ENCODE peak calls at places on chromosomes 12 and 14, in five cellular contexts. G is mesothelial cell of epicardium, F is H9, V is GM20000, H is heart right ventricle. C is an unnamed sample.

GRCh38 chr12:104589215-104589614 is 132.5 kb downstream of the CHST11 start:
- DNase-seq in V (no peak), G (no peak), H (no peak), F (no peak), C (no peak)

GRCh38 chr12:53949631-53950440 is 4.9 kb upstream of the HOXC12 start:
- DNase-seq in G (no peak), V (no peak), F (peak; percentile 72), H (no peak), C (no peak)

GRCh38 chr14:102902086-102902485 is 20.4 kb upstream of the AMN start:
- DNase-seq in V (peak; percentile 65), F (no peak), H (no peak), G (no peak), C (no peak)

GRCh38 chr14:88422036-88422435 is 36.6 kb downstream of the SPATA7 start:
- DNase-seq in V (no peak), H (no peak), G (no peak), F (no peak), C (no peak)

GRCh38 chr12:92574046-92574783 is 128.6 kb upstream of the PLEKHG7 start:
- DNase-seq in F (peak; percentile 71), H (no peak), V (no peak), G (no peak), C (no peak)

GRCh38 chr14:70188292-70188607 is 501 bp downstream of the SLC8A3 start:
- DNase-seq in V (peak; percentile 73), G (no peak), F (no peak), H (no peak), C (peak; percentile 11)

GRCh38 chr14:24177041-24177825 is 5.4 kb downstream of the REC8 start:
- DNase-seq in G (no peak), V (no peak), H (no peak), F (no peak), C (no peak)

GRCh38 chr12:95205685-95206084 is 11.6 kb downstream of the FGD6 start:
- DNase-seq in H (no peak), F (peak; percentile 61), G (no peak), V (no peak), C (no peak)

GRCh38 chr12:114869091-114869834 is 185.3 kb upstream of the TBX3 start:
- DNase-seq in G (no peak), V (no peak), F (peak; percentile 66), H (no peak), C (no peak)

GRCh38 chr14:28661171-28661772 is 105.3 kb upstream of the FOXG1 start:
- DNase-seq in V (no peak), G (no peak), H (no peak), F (peak; percentile 49), C (no peak)

GRCh38 chr12:123022846-123023245 is 42.4 kb downstream of the ARL6IP4 start:
- DNase-seq in H (no peak), V (no peak), F (no peak), G (no peak), C (no peak)

GRCh38 chr14:72708708-72709475 is 185.0 kb downstream of the DPF3 start:
- DNase-seq in G (no peak), F (peak; percentile 49), H (no peak), V (no peak), C (no peak)

GRCh38 chr14:70188608-70189540 is at the start of gene SLC8A3:
- DNase-seq in F (peak; percentile 44), H (no peak), G (peak; percentile 28), V (peak; percentile 86), C (peak; percentile 11)

GRCh38 chr12:66296171-66296683 is 6.1 kb upstream of the HELB start:
- DNase-seq in F (no peak), G (no peak), H (no peak), V (no peak), C (no peak)

GRCh38 chr14:63890553-63890952 is 37.7 kb downstream of the SYNE2 start:
- DNase-seq in H (no peak), F (no peak), V (no peak), G (no peak), C (no peak)

GRCh38 chr12:69008510-69008909 is 75.5 kb upstream of the CPM start:
- DNase-seq in F (no peak), V (no peak), H (no peak), G (no peak), C (no peak)

DNA sequence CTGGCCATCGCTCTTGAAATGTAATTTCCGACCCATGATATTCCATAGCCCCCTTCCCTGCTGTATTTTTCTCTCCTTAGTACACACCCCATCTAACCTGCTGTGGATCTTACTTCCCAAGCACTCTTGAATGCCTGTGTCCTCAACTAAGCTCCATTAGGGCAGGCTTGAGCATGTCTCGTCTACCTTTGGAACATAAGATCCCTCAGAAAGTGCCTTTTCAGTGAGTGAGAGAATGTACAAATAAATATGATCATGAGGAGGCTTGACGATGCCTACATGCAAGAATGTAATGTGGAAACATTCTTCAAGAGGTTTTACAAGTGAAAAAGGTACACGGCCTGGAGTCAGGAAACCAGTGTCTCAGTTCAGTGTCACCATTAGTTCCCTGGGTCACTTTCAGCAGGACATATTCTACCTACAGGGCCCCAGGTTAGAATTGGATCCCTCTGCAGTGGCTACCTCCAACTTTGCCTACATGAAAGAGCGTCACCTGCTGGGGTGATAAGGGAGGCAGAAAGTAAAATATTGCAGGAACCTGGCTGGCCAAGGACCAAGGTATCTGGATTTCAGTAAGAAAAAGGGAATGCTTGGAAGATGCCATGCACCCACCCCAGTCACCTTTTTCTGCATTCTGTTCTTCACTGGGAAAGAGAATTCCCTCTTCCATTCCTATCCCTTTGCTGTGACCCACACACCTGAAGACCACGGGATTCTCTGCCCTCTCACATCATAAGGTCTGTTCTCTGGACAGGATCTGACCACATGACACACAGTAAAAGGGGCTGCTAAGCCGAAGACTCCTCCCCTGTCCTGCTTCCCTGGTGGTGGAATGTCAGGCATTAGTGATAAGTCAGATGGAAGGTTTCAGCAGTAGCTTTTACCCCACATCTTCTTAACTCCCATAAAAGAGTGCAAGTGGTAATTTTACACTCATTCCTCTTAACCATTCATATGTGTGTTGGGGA is 24.6 kb upstream of the SERPINA1 start:
- DNase-seq in V (no peak), G (no peak), H (no peak), F (peak; percentile 46), C (no peak)
- TF ChIP-seq CTCF in V (peak; percentile 16), G (no peak), H (peak; percentile 6), F (peak; percentile 70), C (no peak)

GRCh38 chr12:26001530-26001929 is 43.0 kb downstream of the RASSF8 start:
- DNase-seq in F (no peak), V (no peak), H (no peak), G (no peak), C (no peak)
- TF ChIP-seq CTCF in F (peak; percentile 39), V (no peak), H (no peak), G (no peak), C (no peak)

GRCh38 chr12:3490848-3491382 is at the start of gene PRMT8:
- DNase-seq in H (no peak), V (no peak), G (no peak), F (peak; percentile 75), C (no peak)

GRCh38 chr12:3491938-3492867 is 1.2 kb downstream of the PRMT8 start:
- DNase-seq in H (peak; percentile 69), F (peak; percentile 88), V (peak; percentile 88), G (peak; percentile 72), C (peak; percentile 87)

GRCh38 chr12:3487027-3487426 is 4.0 kb upstream of the PRMT8 start:
- DNase-seq in V (no peak), H (no peak), G (no peak), F (peak; percentile 24), C (no peak)

GRCh38 chr12:3492868-3493224 is 1.8 kb downstream of the PRMT8 start:
- DNase-seq in H (no peak), G (no peak), V (no peak), F (no peak), C (no peak)

DNA sequence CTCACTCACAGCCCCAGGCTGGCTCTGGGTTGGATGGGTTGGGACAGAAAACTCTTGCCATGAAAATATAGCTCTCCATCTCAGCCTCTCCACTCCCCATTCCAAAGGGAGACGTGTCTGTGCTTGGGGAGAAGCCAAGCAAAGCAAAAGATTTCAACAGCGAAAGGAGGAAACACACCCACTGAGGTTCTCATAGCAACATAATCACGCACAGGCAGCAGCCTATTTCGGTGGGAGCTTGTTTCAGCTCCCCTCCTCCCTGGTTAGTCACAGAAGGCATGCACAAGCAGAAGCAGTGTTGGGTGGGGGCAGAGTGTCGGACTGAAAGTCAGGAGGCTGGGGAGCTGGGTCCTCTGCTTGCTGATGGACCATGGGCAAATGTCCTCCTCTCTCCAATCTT is 1.9 kb upstream of the PRMT8 start:
- DNase-seq in V (no peak), H (no peak), F (no peak), G (no peak), C (no peak)
- TF ChIP-seq CTCF in V (no peak), H (no peak), F (no peak), G (no peak), C (no peak)

GRCh38 chr12:112406519-112407488 is 2.6 kb downstream of the RPL6 start:
- DNase-seq in F (no peak), G (no peak), H (no peak), V (no peak), C (no peak)

GRCh38 chr12:112401903-112402498 is 7.4 kb downstream of the RPL6 start:
- DNase-seq in V (no peak), G (no peak), F (no peak), H (no peak), C (no peak)

DNA sequence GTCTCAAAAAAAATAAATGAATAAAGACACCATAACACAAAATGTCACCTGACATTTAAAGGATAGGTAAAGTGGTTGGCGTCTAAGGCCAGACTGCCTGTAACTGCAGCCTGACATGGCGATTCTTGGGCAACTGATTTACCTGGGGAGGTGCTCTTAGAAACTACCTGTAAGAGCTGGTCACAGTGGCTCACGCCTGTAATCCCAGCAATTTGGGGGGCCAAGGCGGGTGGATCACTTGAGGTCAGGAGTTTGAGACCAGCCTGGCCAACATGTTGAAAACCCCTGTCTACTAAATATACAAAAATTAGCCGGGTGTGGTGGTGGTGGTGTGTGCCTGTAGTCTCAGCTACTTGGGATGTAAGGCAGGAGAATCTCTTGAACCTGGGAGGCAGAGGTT is 8.4 kb downstream of the RPL6 start:
- DNase-seq in V (no peak), G (no peak), F (no peak), H (no peak), C (no peak)
- TF ChIP-seq CTCF in V (no peak), G (no peak), F (no peak), H (no peak), C (no peak)

GRCh38 chr12:90940872-90941499 is 14.0 kb downstream of the CCER1 start:
- DNase-seq in H (no peak), F (no peak), G (no peak), V (no peak), C (no peak)
- TF ChIP-seq CTCF in H (peak; percentile 56), F (peak; percentile 76), G (peak; percentile 69), V (peak; percentile 11), C (no peak)

GRCh38 chr12:30458453-30458852 is 237.2 kb downstream of the IPO8 start:
- DNase-seq in H (no peak), G (no peak), V (no peak), F (no peak), C (no peak)

GRCh38 chr12:30462249-30462648 is 233.4 kb downstream of the IPO8 start:
- DNase-seq in G (no peak), V (no peak), H (no peak), F (no peak), C (no peak)

GRCh38 chr12:30463636-30464035 is 232.0 kb downstream of the IPO8 start:
- DNase-seq in H (no peak), G (no peak), F (no peak), V (no peak), C (no peak)

GRCh38 chr12:30461011-30461670 is 234.5 kb downstream of the IPO8 start:
- DNase-seq in V (no peak), G (no peak), H (no peak), F (no peak), C (no peak)

GRCh38 chr12:30457621-30458289 is 237.9 kb downstream of the IPO8 start:
- DNase-seq in G (no peak), H (no peak), V (no peak), F (no peak), C (no peak)
- TF ChIP-seq CTCF in G (no peak), H (peak; percentile 35), V (no peak), F (peak; percentile 65), C (peak; percentile 14)

C was measured in pancreas.